ENCODE peak calls at places on chromosome 16, in four cellular contexts. One of them, this sample, is unnamed.

GRCh38 chr16:31138621-31139578 is 3.4 kb upstream of the PRSS8 start:
- DNase-seq in brain microvascular endothelial cell: peak
- DNase-seq in uterus: no peak
- DNase-seq in PC-9: peak
- DNase-seq in this sample: peak

GRCh38 chr16:2388875-2389433 is 40.3 kb upstream of the CCNF start:
- DNase-seq in brain microvascular endothelial cell: peak
- DNase-seq in uterus: no peak
- DNase-seq in PC-9: no peak
- DNase-seq in this sample: no peak

GRCh38 chr16:35296962-35297653 is 1837.7 kb downstream of the TP53TG3F start:
- DNase-seq in brain microvascular endothelial cell: no peak
- DNase-seq in uterus: no peak
- DNase-seq in PC-9: no peak
- DNase-seq in this sample: no peak

GRCh38 chr16:69294051-69294450 is 17.1 kb upstream of the VPS4A start:
- DNase-seq in brain microvascular endothelial cell: no peak
- DNase-seq in uterus: no peak
- DNase-seq in PC-9: no peak
- DNase-seq in this sample: no peak

GRCh38 chr16:23061669-23062068 is 87.6 kb downstream of the USP31 start:
- DNase-seq in brain microvascular endothelial cell: no peak
- DNase-seq in uterus: no peak
- DNase-seq in PC-9: no peak
- DNase-seq in this sample: no peak

GRCh38 chr16:53865492-53865863 is 161.5 kb downstream of the FTO start:
- DNase-seq in brain microvascular endothelial cell: peak
- DNase-seq in uterus: no peak
- DNase-seq in PC-9: no peak
- DNase-seq in this sample: no peak

GRCh38 chr16:1825381-1825863 is 1.2 kb downstream of the HAGH start:
- DNase-seq in brain microvascular endothelial cell: no peak
- DNase-seq in uterus: no peak
- DNase-seq in PC-9: no peak
- DNase-seq in this sample: no peak

GRCh38 chr16:87608400-87608985 is 6.2 kb downstream of the JPH3 start:
- DNase-seq in brain microvascular endothelial cell: peak
- DNase-seq in uterus: peak
- DNase-seq in PC-9: peak
- DNase-seq in this sample: peak

GRCh38 chr16:78638371-78638770 is 538.9 kb downstream of the WWOX start:
- DNase-seq in brain microvascular endothelial cell: no peak
- DNase-seq in uterus: no peak
- DNase-seq in PC-9: no peak
- DNase-seq in this sample: no peak

GRCh38 chr16:1509307-1510221 is 16.4 kb downstream of the TELO2 start:
- DNase-seq in brain microvascular endothelial cell: no peak
- DNase-seq in uterus: peak
- DNase-seq in PC-9: no peak
- DNase-seq in this sample: peak

GRCh38 chr16:49495596-49496355 is 122.2 kb downstream of the C16orf78 start:
- DNase-seq in brain microvascular endothelial cell: no peak
- DNase-seq in uterus: peak
- DNase-seq in PC-9: no peak
- DNase-seq in this sample: no peak

GRCh38 chr16:76583995-76584394 is 306.8 kb downstream of the CNTNAP4 start:
- DNase-seq in brain microvascular endothelial cell: no peak
- DNase-seq in uterus: no peak
- DNase-seq in PC-9: no peak
- DNase-seq in this sample: no peak

GRCh38 chr16:683396-684066 is 603 bp downstream of the JMJD8 start:
- DNase-seq in brain microvascular endothelial cell: no peak
- DNase-seq in uterus: peak
- DNase-seq in PC-9: no peak
- DNase-seq in this sample: no peak

GRCh38 chr16:1828645-1829410 is 1.8 kb downstream of the FAHD1 start:
- DNase-seq in brain microvascular endothelial cell: no peak
- DNase-seq in uterus: no peak
- DNase-seq in PC-9: no peak
- DNase-seq in this sample: no peak

GRCh38 chr16:57607676-57608461 is 20.6 kb upstream of the ADGRG1 start:
- DNase-seq in brain microvascular endothelial cell: no peak
- DNase-seq in uterus: no peak
- DNase-seq in PC-9: no peak
- DNase-seq in this sample: no peak

GRCh38 chr16:588639-588888 is 1.3 kb upstream of the RAB40C start:
- DNase-seq in brain microvascular endothelial cell: peak
- DNase-seq in uterus: peak
- DNase-seq in PC-9: peak
- DNase-seq in this sample: no peak

GRCh38 chr16:73289232-73289631 is 241.3 kb upstream of the ZFHX3 start:
- DNase-seq in brain microvascular endothelial cell: no peak
- DNase-seq in uterus: no peak
- DNase-seq in PC-9: no peak
- DNase-seq in this sample: no peak

GRCh38 chr16:56610017-56610608 is 1.7 kb downstream of the MT2A start:
- DNase-seq in brain microvascular endothelial cell: peak
- DNase-seq in uterus: peak
- DNase-seq in PC-9: peak
- DNase-seq in this sample: no peak

GRCh38 chr16:48501516-48502377 is 108.2 kb downstream of the N4BP1 start:
- DNase-seq in brain microvascular endothelial cell: no peak
- DNase-seq in uterus: no peak
- DNase-seq in PC-9: no peak
- DNase-seq in this sample: no peak

GRCh38 chr16:89918453-89919347 is at the start of gene MC1R:
- DNase-seq in brain microvascular endothelial cell: peak
- DNase-seq in uterus: no peak
- DNase-seq in PC-9: no peak
- DNase-seq in this sample: peak

GRCh38 chr16:86519649-86520316 is 9.5 kb downstream of the FOXF1 start:
- DNase-seq in brain microvascular endothelial cell: peak
- DNase-seq in uterus: peak
- DNase-seq in PC-9: peak
- DNase-seq in this sample: peak

GRCh38 chr16:86519007-86519648 is 8.8 kb downstream of the FOXF1 start:
- DNase-seq in brain microvascular endothelial cell: no peak
- DNase-seq in uterus: no peak
- DNase-seq in PC-9: no peak
- DNase-seq in this sample: no peak

GRCh38 chr16:86522639-86523038 is 12.3 kb downstream of the FOXF1 start:
- DNase-seq in brain microvascular endothelial cell: no peak
- DNase-seq in uterus: no peak
- DNase-seq in PC-9: no peak
- DNase-seq in this sample: no peak

GRCh38 chr16:86521236-86522197 is 11.2 kb downstream of the FOXF1 start:
- DNase-seq in brain microvascular endothelial cell: no peak
- DNase-seq in uterus: no peak
- DNase-seq in PC-9: no peak
- DNase-seq in this sample: no peak

DNA sequence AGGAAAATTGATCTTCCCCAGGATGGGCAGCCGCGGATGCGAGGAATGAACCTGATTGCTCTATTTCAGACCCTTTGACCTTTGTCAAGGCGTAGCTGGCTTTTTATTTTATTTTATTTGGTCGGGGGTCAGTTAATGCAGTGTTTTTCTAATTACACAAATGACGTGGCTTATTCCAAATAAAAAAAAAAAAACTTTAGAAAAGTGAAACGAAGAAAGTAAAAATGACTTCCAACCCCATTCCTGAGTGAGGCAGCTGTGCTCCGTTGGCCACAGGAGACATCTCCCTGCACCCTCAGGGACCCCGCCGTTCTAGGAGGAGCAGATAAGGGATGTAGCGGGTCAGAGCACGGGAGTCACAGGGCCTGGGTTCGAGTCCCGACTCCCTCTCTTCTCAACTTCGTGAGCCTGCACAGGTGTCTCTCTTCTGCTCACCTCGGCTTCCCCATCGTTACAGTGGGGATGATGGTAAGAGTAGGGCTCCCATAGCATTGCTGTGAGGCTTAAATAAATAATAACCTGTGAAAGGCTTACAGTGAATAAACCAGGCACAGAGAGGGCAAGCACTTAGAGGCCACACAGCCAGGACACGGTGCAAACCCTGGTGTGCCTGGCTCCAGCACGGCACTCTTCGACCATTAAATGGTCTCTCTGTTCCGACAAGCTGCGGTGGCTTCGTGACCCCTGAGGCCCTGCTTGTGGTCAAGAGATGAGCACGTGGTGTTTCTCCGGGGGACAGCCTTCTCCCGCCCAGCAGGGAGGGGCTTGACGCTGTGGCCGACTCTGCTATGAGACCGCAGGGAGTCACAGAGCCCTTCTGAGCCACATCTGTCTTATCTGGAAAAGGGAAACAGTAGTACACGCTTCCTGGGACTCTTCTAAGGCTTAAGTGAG is 10.2 kb downstream of the FOXF1 start:
- DNase-seq in brain microvascular endothelial cell: no peak
- DNase-seq in uterus: no peak
- DNase-seq in PC-9: no peak
- DNase-seq in this sample: no peak
- TF ChIP-seq CTCF in brain microvascular endothelial cell: no peak
- TF ChIP-seq CTCF in uterus: no peak
- TF ChIP-seq CTCF in PC-9: peak
- TF ChIP-seq CTCF in this sample: no peak

DNA sequence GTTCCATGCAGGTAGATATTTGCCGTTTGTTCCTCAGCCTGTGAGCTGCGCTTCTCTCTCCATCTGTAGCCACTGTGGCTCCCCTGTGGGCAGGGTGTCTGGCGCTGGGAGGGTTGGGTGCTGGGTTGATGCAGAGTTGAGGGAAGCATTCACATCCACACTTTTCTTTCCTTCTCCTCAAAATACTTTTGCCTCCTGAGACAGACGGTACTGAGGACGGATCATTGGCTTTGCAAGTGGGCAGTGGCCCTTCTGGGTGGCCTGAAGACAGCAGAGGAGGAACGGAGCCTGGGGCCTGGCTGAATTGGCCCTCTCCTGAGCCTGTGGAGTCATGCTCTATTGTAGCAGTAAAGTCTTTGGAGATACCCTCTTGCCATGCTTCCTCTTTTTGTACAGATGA is 43.0 kb downstream of the NKD1 start:
- DNase-seq in brain microvascular endothelial cell: no peak
- DNase-seq in uterus: no peak
- DNase-seq in PC-9: no peak
- DNase-seq in this sample: no peak
- H3K27ac ChIP-seq in brain microvascular endothelial cell: no peak
- H3K27ac ChIP-seq in uterus: no peak
- H3K27ac ChIP-seq in PC-9: no peak
- H3K27ac ChIP-seq in this sample: no peak

GRCh38 chr16:30075503-30076275 is at the start of gene PPP4C:
- DNase-seq in brain microvascular endothelial cell: peak
- DNase-seq in uterus: peak
- DNase-seq in PC-9: peak
- DNase-seq in this sample: peak
- TF ChIP-seq CTCF in brain microvascular endothelial cell: no peak
- TF ChIP-seq CTCF in uterus: peak
- TF ChIP-seq CTCF in PC-9: no peak
- TF ChIP-seq CTCF in this sample: no peak

DNA sequence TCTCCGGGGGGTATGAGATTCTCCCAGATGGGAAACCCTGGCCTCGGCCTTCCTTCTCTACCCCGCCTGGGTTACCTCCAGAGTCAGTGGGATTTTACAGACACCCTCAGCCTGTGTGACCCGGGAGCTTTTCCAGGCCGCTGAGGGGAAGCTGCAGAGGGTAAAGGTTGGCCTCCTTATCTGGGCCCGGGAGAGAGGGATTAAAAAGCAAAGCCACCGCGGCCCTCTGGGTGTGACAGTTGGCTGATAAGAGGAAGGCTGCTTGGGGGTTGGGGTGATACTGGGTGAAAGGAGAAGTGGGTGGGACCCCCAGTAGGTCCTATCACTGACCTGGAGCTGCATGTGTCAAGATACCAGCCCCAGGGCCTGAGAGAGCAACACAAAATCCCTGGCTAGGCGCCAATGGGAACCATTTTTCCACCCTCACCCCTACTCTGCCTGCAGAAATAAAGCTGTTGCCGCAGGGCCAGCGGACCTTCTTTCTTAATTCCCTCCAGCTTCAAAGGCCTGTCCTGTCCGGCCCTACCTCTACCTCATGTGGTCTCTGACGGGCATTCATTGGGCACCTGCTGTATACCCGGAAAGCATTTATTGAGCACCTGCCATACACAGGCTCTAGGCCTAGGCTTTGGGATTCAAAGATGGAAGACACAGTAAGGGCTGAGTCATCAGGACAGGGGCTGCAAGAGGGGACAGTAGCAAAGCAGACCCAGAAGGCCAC is 77.6 kb upstream of the GSE1 start:
- DNase-seq in brain microvascular endothelial cell: no peak
- DNase-seq in uterus: no peak
- DNase-seq in PC-9: no peak
- DNase-seq in this sample: no peak
- H3K27ac ChIP-seq in brain microvascular endothelial cell: no peak
- H3K27ac ChIP-seq in uterus: no peak
- H3K27ac ChIP-seq in PC-9: no peak
- H3K27ac ChIP-seq in this sample: peak

GRCh38 chr16:81556715-81557284 is 112.2 kb downstream of the CMIP start:
- DNase-seq in brain microvascular endothelial cell: no peak
- DNase-seq in uterus: no peak
- DNase-seq in PC-9: no peak
- DNase-seq in this sample: no peak

GRCh38 chr16:81558077-81558443 is 113.5 kb downstream of the CMIP start:
- DNase-seq in brain microvascular endothelial cell: no peak
- DNase-seq in uterus: no peak
- DNase-seq in PC-9: no peak
- DNase-seq in this sample: no peak

GRCh38 chr16:81560979-81561657 is 116.5 kb downstream of the CMIP start:
- DNase-seq in brain microvascular endothelial cell: peak
- DNase-seq in uterus: no peak
- DNase-seq in PC-9: no peak
- DNase-seq in this sample: no peak

GRCh38 chr16:81555660-81556059 is 111.1 kb downstream of the CMIP start:
- DNase-seq in brain microvascular endothelial cell: no peak
- DNase-seq in uterus: no peak
- DNase-seq in PC-9: no peak
- DNase-seq in this sample: no peak

GRCh38 chr16:81558444-81559175 is 114.0 kb downstream of the CMIP start:
- DNase-seq in brain microvascular endothelial cell: no peak
- DNase-seq in uterus: no peak
- DNase-seq in PC-9: peak
- DNase-seq in this sample: no peak
- TF ChIP-seq CTCF in brain microvascular endothelial cell: no peak
- TF ChIP-seq CTCF in uterus: no peak
- TF ChIP-seq CTCF in PC-9: no peak
- TF ChIP-seq CTCF in this sample: no peak

DNA sequence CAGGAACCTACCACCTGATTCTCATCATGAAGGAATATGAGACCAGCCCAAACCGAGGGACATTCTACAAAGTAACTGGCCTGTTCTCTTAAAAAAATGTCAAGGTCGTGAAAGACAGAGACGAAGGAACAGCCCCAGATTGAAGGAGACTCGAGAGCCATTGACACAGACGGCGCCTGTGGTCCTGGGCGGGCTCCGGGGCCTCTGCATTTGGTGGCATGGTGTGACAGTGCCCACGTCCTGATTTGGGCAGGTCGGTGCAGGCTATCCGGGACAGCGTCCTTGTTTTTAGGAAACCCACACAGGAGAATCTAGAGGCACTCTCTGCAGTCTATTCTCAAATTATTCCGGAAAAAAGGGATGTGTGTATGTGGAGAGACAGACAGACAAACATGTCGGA is 64.1 kb downstream of the ADCY9 start:
- DNase-seq in brain microvascular endothelial cell: no peak
- DNase-seq in uterus: no peak
- DNase-seq in PC-9: no peak
- DNase-seq in this sample: no peak
- H3K27ac ChIP-seq in brain microvascular endothelial cell: no peak
- H3K27ac ChIP-seq in uterus: no peak
- H3K27ac ChIP-seq in PC-9: no peak
- H3K27ac ChIP-seq in this sample: peak

This sample was measured in heart right ventricle.